ENCODE peak calls at places on chromosomes 4 and X, in four cellular contexts. One of them, this sample, is unnamed.

GRCh38 chrX:119042040-119042439 is 30.8 kb upstream of the CT47C1 start:
- DNase-seq in uterus: no peak
- DNase-seq in adrenal gland: no peak
- DNase-seq in SK-N-SH: no peak
- DNase-seq in this sample: no peak

GRCh38 chr4:820230-821172 is 5.4 kb downstream of the CPLX1 start:
- DNase-seq in uterus: no peak
- DNase-seq in adrenal gland: no peak
- DNase-seq in SK-N-SH: no peak
- DNase-seq in this sample: no peak

GRCh38 chrX:153493085-153493484 is 1.7 kb upstream of the BGN start:
- DNase-seq in uterus: no peak
- DNase-seq in adrenal gland: no peak
- DNase-seq in SK-N-SH: no peak
- DNase-seq in this sample: no peak

GRCh38 chr4:37827802-37828321 is 1.4 kb downstream of the PGM2 start:
- DNase-seq in uterus: no peak
- DNase-seq in adrenal gland: no peak
- DNase-seq in SK-N-SH: no peak
- DNase-seq in this sample: no peak

GRCh38 chr4:88600129-88600849 is 8.0 kb downstream of the HERC3 start:
- DNase-seq in uterus: no peak
- DNase-seq in adrenal gland: no peak
- DNase-seq in SK-N-SH: no peak
- DNase-seq in this sample: no peak

GRCh38 chrX:155048997-155049619 is 21.8 kb downstream of the CMC4 start:
- DNase-seq in uterus: peak
- DNase-seq in adrenal gland: peak
- DNase-seq in SK-N-SH: peak
- DNase-seq in this sample: peak

GRCh38 chr4:15400911-15401671 is 26.7 kb upstream of the C1QTNF7 start:
- DNase-seq in uterus: peak
- DNase-seq in adrenal gland: peak
- DNase-seq in SK-N-SH: peak
- DNase-seq in this sample: no peak

GRCh38 chrX:45668686-45669443 is 468.2 kb upstream of the DIPK2B start:
- DNase-seq in uterus: no peak
- DNase-seq in adrenal gland: no peak
- DNase-seq in SK-N-SH: no peak
- DNase-seq in this sample: no peak

GRCh38 chr4:94373752-94374151 is 31.1 kb upstream of the HPGDS start:
- DNase-seq in uterus: no peak
- DNase-seq in adrenal gland: no peak
- DNase-seq in SK-N-SH: no peak
- DNase-seq in this sample: no peak

GRCh38 chrX:119638725-119639471 is 32.7 kb upstream of the NKRF start:
- DNase-seq in uterus: no peak
- DNase-seq in adrenal gland: no peak
- DNase-seq in SK-N-SH: no peak
- DNase-seq in this sample: no peak

GRCh38 chr4:135510582-135510981 is 1309.0 kb upstream of the PABPC4L start:
- DNase-seq in uterus: no peak
- DNase-seq in adrenal gland: no peak
- DNase-seq in SK-N-SH: no peak
- DNase-seq in this sample: no peak

GRCh38 chr4:88953400-88953799 is 103.6 kb downstream of the FAM13A start:
- DNase-seq in uterus: no peak
- DNase-seq in adrenal gland: no peak
- DNase-seq in SK-N-SH: no peak
- DNase-seq in this sample: no peak

GRCh38 chr4:41963105-41963504 is 18.5 kb upstream of the DCAF4L1 start:
- DNase-seq in uterus: no peak
- DNase-seq in adrenal gland: no peak
- DNase-seq in SK-N-SH: peak
- DNase-seq in this sample: no peak
- TF ChIP-seq CTCF in uterus: no peak
- TF ChIP-seq CTCF in adrenal gland: no peak
- TF ChIP-seq CTCF in SK-N-SH: peak
- TF ChIP-seq CTCF in this sample: no peak

GRCh38 chr4:113080624-113081023 is 31.2 kb downstream of the ANK2 start:
- DNase-seq in uterus: no peak
- DNase-seq in adrenal gland: no peak
- DNase-seq in SK-N-SH: no peak
- DNase-seq in this sample: no peak
- H3K27ac ChIP-seq in uterus: no peak
- H3K27ac ChIP-seq in adrenal gland: no peak
- H3K27ac ChIP-seq in SK-N-SH: no peak
- H3K27ac ChIP-seq in this sample: no peak

DNA sequence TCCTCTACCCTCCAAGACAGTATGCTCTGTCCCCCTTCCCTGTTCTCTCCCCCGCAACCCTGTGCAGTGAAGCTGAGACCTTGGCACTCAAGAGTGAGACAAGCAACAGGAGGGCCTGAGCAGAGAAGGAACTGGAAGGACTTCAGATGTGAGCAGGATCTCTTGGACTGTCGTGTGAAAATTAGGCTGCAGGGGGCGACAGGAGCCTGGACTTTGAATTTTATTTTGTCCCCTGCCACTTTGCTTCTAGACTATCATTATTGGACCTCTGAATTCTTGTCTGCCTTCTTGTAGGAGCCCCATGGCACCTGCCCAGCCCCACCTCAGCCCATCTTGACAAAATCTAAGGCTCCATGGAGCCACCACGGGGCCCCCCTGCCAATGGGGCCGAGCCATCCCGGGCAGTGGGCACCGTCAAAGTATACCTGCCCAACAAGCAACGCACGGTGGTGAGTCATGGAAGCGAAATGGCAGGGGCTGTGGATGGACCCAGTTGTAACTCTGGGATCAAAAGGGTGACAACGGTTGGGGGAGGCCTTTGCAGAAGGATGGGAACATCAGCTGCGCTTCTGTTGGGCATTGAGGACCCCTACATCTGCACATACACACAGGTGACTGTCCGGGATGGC is 1.7 kb downstream of the ARAF start:
- DNase-seq in uterus: no peak
- DNase-seq in adrenal gland: no peak
- DNase-seq in SK-N-SH: no peak
- DNase-seq in this sample: no peak
- TF ChIP-seq CTCF in uterus: no peak
- TF ChIP-seq CTCF in adrenal gland: peak
- TF ChIP-seq CTCF in SK-N-SH: peak
- TF ChIP-seq CTCF in this sample: peak

GRCh38 chr4:140100771-140101170 is 53.2 kb downstream of the MAML3 start:
- DNase-seq in uterus: no peak
- DNase-seq in adrenal gland: no peak
- DNase-seq in SK-N-SH: no peak
- DNase-seq in this sample: no peak
- H3K27ac ChIP-seq in uterus: no peak
- H3K27ac ChIP-seq in adrenal gland: no peak
- H3K27ac ChIP-seq in SK-N-SH: peak
- H3K27ac ChIP-seq in this sample: no peak

GRCh38 chr4:153385784-153386183 is 41.3 kb downstream of the MND1 start:
- DNase-seq in uterus: no peak
- DNase-seq in adrenal gland: no peak
- DNase-seq in SK-N-SH: no peak
- DNase-seq in this sample: no peak

GRCh38 chr4:153383131-153383530 is 38.6 kb downstream of the MND1 start:
- DNase-seq in uterus: no peak
- DNase-seq in adrenal gland: no peak
- DNase-seq in SK-N-SH: no peak
- DNase-seq in this sample: no peak

GRCh38 chr4:153393397-153393796 is 48.9 kb downstream of the MND1 start:
- DNase-seq in uterus: no peak
- DNase-seq in adrenal gland: peak
- DNase-seq in SK-N-SH: no peak
- DNase-seq in this sample: no peak

GRCh38 chr4:153384160-153384559 is 39.7 kb downstream of the MND1 start:
- DNase-seq in uterus: no peak
- DNase-seq in adrenal gland: no peak
- DNase-seq in SK-N-SH: no peak
- DNase-seq in this sample: no peak

DNA sequence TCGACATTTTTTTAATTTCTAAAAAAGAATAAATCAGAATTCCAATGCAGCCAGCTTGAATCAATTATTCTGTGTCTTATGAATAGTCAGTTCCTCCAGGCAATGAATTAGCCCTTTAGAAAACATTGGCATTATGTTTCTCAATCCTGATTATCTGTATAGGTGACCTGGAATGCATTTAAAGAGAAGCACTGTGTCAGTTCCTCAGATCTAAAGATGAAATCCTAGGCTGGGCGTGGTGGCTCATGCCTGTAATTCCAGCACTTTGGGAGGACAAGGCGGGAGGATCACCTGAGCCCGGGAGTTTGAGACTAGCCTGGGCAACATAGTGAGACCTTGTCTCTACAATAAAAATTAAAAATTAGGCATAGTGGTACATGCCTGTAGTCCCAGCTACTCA is 43.5 kb downstream of the MND1 start:
- DNase-seq in uterus: no peak
- DNase-seq in adrenal gland: no peak
- DNase-seq in SK-N-SH: no peak
- DNase-seq in this sample: no peak
- TF ChIP-seq CTCF in uterus: no peak
- TF ChIP-seq CTCF in adrenal gland: no peak
- TF ChIP-seq CTCF in SK-N-SH: no peak
- TF ChIP-seq CTCF in this sample: no peak

GRCh38 chr4:187178084-187178483 is 454.4 kb upstream of the FAT1 start:
- DNase-seq in uterus: no peak
- DNase-seq in adrenal gland: no peak
- DNase-seq in SK-N-SH: no peak
- DNase-seq in this sample: no peak
- H3K27ac ChIP-seq in uterus: no peak
- H3K27ac ChIP-seq in adrenal gland: no peak
- H3K27ac ChIP-seq in SK-N-SH: no peak
- H3K27ac ChIP-seq in this sample: no peak

DNA sequence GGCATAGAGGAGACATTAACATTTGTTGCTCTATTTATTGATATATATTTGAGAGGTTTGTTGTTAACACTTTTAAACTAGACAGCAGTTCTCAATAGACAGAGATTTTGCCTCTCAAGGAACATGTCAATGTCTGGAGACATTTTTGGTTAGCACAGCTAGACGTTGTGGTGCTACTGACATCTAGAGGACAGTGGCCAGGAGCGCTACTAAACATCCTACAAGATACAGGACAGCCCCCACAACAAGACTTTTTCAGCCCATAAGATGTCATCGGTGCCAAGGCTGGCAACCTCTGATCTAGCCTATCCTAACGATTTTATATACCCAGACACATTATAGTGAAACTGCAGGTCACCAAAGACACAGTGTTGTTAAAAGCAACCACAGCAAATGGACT is 18.4 kb upstream of the CTSO start:
- DNase-seq in uterus: no peak
- DNase-seq in adrenal gland: peak
- DNase-seq in SK-N-SH: no peak
- DNase-seq in this sample: peak
- TF ChIP-seq CTCF in uterus: no peak
- TF ChIP-seq CTCF in adrenal gland: peak
- TF ChIP-seq CTCF in SK-N-SH: peak
- TF ChIP-seq CTCF in this sample: peak

GRCh38 chr4:119728692-119729593 is 100.3 kb upstream of the PDE5A start:
- DNase-seq in uterus: no peak
- DNase-seq in adrenal gland: no peak
- DNase-seq in SK-N-SH: no peak
- DNase-seq in this sample: no peak

GRCh38 chr4:119731778-119732177 is 103.2 kb upstream of the PDE5A start:
- DNase-seq in uterus: no peak
- DNase-seq in adrenal gland: no peak
- DNase-seq in SK-N-SH: no peak
- DNase-seq in this sample: no peak

GRCh38 chr4:119731146-119731742 is 102.6 kb upstream of the PDE5A start:
- DNase-seq in uterus: no peak
- DNase-seq in adrenal gland: no peak
- DNase-seq in SK-N-SH: no peak
- DNase-seq in this sample: no peak

GRCh38 chr4:119730644-119730995 is 102.0 kb upstream of the PDE5A start:
- DNase-seq in uterus: no peak
- DNase-seq in adrenal gland: no peak
- DNase-seq in SK-N-SH: no peak
- DNase-seq in this sample: no peak

GRCh38 chr4:119729815-119730643 is 101.4 kb upstream of the PDE5A start:
- DNase-seq in uterus: peak
- DNase-seq in adrenal gland: peak
- DNase-seq in SK-N-SH: peak
- DNase-seq in this sample: no peak
- H3K27ac ChIP-seq in uterus: peak
- H3K27ac ChIP-seq in adrenal gland: no peak
- H3K27ac ChIP-seq in SK-N-SH: peak
- H3K27ac ChIP-seq in this sample: no peak

GRCh38 chr4:81335221-81335912 is 120.3 kb upstream of the PRKG2 start:
- DNase-seq in uterus: no peak
- DNase-seq in adrenal gland: no peak
- DNase-seq in SK-N-SH: no peak
- DNase-seq in this sample: no peak
- TF ChIP-seq CTCF in uterus: no peak
- TF ChIP-seq CTCF in adrenal gland: no peak
- TF ChIP-seq CTCF in SK-N-SH: no peak
- TF ChIP-seq CTCF in this sample: no peak